ENCODE peak calls at places on chromosome 11, in five cellular contexts. L, T, F, V and O are unnamed samples.

GRCh38 chr11:83078269-83078668 is 6.6 kb upstream of the RAB30 start:
- ATAC-seq in L (no peak), T (no peak), F (no peak), V (no peak), O (no peak)

GRCh38 chr11:24131698-24132097 is 365.2 kb upstream of the LUZP2 start:
- ATAC-seq in L (no peak), T (no peak), F (no peak), V (no peak), O (no peak)

GRCh38 chr11:130798280-130798679 is 118.0 kb downstream of the SNX19 start:
- ATAC-seq in L (no peak), T (no peak), F (no peak), V (peak), O (no peak)

GRCh38 chr11:86414032-86414431 is 39.3 kb downstream of the CCDC81 start:
- ATAC-seq in L (no peak), T (no peak), F (no peak), V (no peak), O (no peak)

GRCh38 chr11:31798057-31799035 is 12.8 kb downstream of the PAX6 start:
- ATAC-seq in L (peak), T (peak), F (peak), V (no peak), O (no peak)

GRCh38 chr11:14826580-14826979 is 65.5 kb downstream of the CYP2R1 start:
- ATAC-seq in L (no peak), T (no peak), F (no peak), V (no peak), O (no peak)

GRCh38 chr11:39673994-39674393 is 1785.5 kb downstream of the LRRC4C start:
- ATAC-seq in L (no peak), T (no peak), F (no peak), V (no peak), O (no peak)

GRCh38 chr11:65141896-65142494 is 7.7 kb upstream of the SYVN1 start:
- ATAC-seq in L (no peak), T (no peak), F (no peak), V (no peak), O (no peak)

GRCh38 chr11:66113132-66113856 is 43.2 kb downstream of the PACS1 start:
- ATAC-seq in L (peak), T (peak), F (peak), V (peak), O (no peak)

GRCh38 chr11:19853016-19853415 is 140.4 kb downstream of the NAV2 start:
- ATAC-seq in L (no peak), T (no peak), F (peak), V (no peak), O (no peak)

GRCh38 chr11:61775606-61776554 is 16.5 kb downstream of the TMEM258 start:
- ATAC-seq in L (no peak), T (no peak), F (peak), V (no peak), O (no peak)

GRCh38 chr11:61728940-61729219 is 23.6 kb upstream of the MYRF start:
- ATAC-seq in L (no peak), T (no peak), F (peak), V (peak), O (no peak)

GRCh38 chr11:3375552-3375951 is 3.4 kb downstream of the ZNF195 start:
- ATAC-seq in L (no peak), T (no peak), F (no peak), V (no peak), O (no peak)

GRCh38 chr11:8356731-8357504 is 93.2 kb upstream of the LMO1 start:
- ATAC-seq in L (no peak), T (peak), F (peak), V (no peak), O (no peak)

GRCh38 chr11:57410287-57410686 is 16.6 kb downstream of the SLC43A3 start:
- ATAC-seq in L (no peak), T (no peak), F (no peak), V (no peak), O (no peak)

GRCh38 chr11:33772300-33772699 is 2.0 kb downstream of the FBXO3 start:
- ATAC-seq in L (no peak), T (no peak), F (peak), V (no peak), O (no peak)

GRCh38 chr11:121649798-121650197 is 197.0 kb upstream of the SORL1-AS1 start:
- ATAC-seq in L (no peak), T (peak), F (no peak), V (no peak), O (no peak)

GRCh38 chr11:58711832-58712231 is 19.9 kb downstream of the GLYAT start:
- ATAC-seq in L (no peak), T (no peak), F (no peak), V (no peak), O (no peak)

GRCh38 chr11:66192181-66192888 is 76.1 kb upstream of the RAB1B start:
- ATAC-seq in L (no peak), T (no peak), F (peak), V (no peak), O (no peak)

GRCh38 chr11:66863428-66864125 is 6.7 kb downstream of the LRFN4 start:
- ATAC-seq in L (no peak), T (peak), F (no peak), V (no peak), O (no peak)